ENCODE peak calls at places on chromosomes 4 and X, in four cellular contexts. One of them, this sample, is unnamed.

GRCh38 chrX:22059800-22060199 is 27.7 kb downstream of the PHEX start:
- DNase-seq in HepG2: no peak
- DNase-seq in GM12878: no peak
- DNase-seq in K562: no peak
- DNase-seq in this sample: no peak

GRCh38 chr4:187271848-187272247 is 548.2 kb upstream of the FAT1 start:
- DNase-seq in HepG2: no peak
- DNase-seq in GM12878: no peak
- DNase-seq in K562: no peak
- DNase-seq in this sample: no peak

GRCh38 chr4:89800012-89800516 is 36.9 kb downstream of the SNCA start:
- DNase-seq in HepG2: no peak
- DNase-seq in GM12878: no peak
- DNase-seq in K562: no peak
- DNase-seq in this sample: no peak

GRCh38 chr4:152516156-152516555 is 19.7 kb downstream of the FBXW7 start:
- DNase-seq in HepG2: no peak
- DNase-seq in GM12878: no peak
- DNase-seq in K562: peak
- DNase-seq in this sample: no peak

GRCh38 chr4:17597517-17597916 is 16.9 kb upstream of the MED28 start:
- DNase-seq in HepG2: no peak
- DNase-seq in GM12878: no peak
- DNase-seq in K562: peak
- DNase-seq in this sample: peak

GRCh38 chr4:72577211-72577610 is 8.2 kb upstream of the ADAMTS3 start:
- DNase-seq in HepG2: no peak
- DNase-seq in GM12878: no peak
- DNase-seq in K562: no peak
- DNase-seq in this sample: no peak

GRCh38 chrX:102129473-102129872 is 4.0 kb downstream of the TCEAL2 start:
- DNase-seq in HepG2: no peak
- DNase-seq in GM12878: no peak
- DNase-seq in K562: peak
- DNase-seq in this sample: peak

GRCh38 chr4:3458371-3458770 is 4.7 kb upstream of the DOK7 start:
- DNase-seq in HepG2: no peak
- DNase-seq in GM12878: no peak
- DNase-seq in K562: no peak
- DNase-seq in this sample: no peak

GRCh38 chr4:39514888-39515401 is 12.3 kb downstream of the UGDH start:
- DNase-seq in HepG2: peak
- DNase-seq in GM12878: no peak
- DNase-seq in K562: peak
- DNase-seq in this sample: no peak

DNA sequence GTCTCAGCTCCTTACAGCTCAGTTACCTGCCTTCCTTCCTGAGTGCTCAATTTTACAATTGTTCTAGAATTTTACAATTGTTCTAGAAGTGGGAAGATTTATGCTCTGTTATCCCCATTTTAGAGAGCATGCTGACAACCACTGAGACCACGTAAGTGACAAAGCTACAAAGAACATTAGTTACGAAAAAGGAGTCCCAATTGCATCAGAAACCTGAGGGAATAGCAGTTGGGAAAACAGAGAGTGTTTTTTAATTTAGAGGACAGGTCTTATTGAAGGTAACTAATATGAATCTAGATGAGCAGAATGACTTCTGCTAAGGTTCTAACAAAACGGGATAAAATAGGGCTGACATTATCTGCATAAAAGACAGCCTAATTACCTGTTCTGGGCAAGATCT is 103.3 kb downstream of the THOC2 start:
- DNase-seq in HepG2: no peak
- DNase-seq in GM12878: no peak
- DNase-seq in K562: no peak
- DNase-seq in this sample: no peak
- TF ChIP-seq NFIC in HepG2: no peak
- TF ChIP-seq NFIC in GM12878: no peak
- TF ChIP-seq NFIC in K562: no peak
- TF ChIP-seq NFIC in this sample: no peak

GRCh38 chr4:185600801-185601200 is 65.5 kb upstream of the PDLIM3 start:
- DNase-seq in HepG2: no peak
- DNase-seq in GM12878: no peak
- DNase-seq in K562: no peak
- DNase-seq in this sample: no peak
- TF ChIP-seq GABPA in HepG2: no peak
- TF ChIP-seq GABPA in GM12878: no peak
- TF ChIP-seq GABPA in K562: no peak
- TF ChIP-seq GABPA in this sample: no peak

GRCh38 chr4:138494931-138495330 is 252.8 kb upstream of the SLC7A11 start:
- DNase-seq in HepG2: peak
- DNase-seq in GM12878: peak
- DNase-seq in K562: peak
- DNase-seq in this sample: no peak
- TF ChIP-seq NFIC in HepG2: no peak
- TF ChIP-seq NFIC in GM12878: no peak
- TF ChIP-seq NFIC in K562: no peak
- TF ChIP-seq NFIC in this sample: no peak

DNA sequence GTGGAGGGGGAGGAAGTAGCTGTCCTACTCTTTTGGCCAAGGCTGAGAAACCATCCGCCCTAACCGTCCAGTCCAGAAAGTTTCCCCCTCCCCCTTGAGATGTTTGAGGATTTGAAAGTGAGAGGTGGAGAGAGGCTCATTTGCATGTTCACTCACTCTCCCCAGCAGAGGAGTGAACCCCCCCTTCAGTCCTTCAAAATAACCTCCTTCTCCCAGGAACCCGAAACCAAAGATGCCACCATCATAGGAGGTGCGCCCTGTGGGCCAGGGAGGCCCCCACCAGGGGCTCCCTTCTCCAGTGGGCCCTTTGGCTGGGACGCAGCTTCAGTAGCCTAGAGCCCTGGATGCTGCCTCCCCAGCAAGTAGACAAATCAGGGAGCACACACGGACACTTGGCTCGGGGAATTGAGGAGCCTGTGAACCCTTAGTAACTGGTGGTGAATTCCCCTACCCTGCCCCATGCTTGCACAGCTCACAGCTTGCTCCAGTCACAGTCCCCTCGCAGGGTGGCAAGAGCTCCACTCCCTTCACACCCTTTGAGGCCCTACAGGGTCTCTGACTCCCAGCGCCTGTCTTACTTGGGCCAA is 25.6 kb downstream of the ELF4 start:
- DNase-seq in HepG2: no peak
- DNase-seq in GM12878: peak
- DNase-seq in K562: peak
- DNase-seq in this sample: no peak
- TF ChIP-seq GABPA in HepG2: no peak
- TF ChIP-seq GABPA in GM12878: no peak
- TF ChIP-seq GABPA in K562: no peak
- TF ChIP-seq GABPA in this sample: no peak

This sample was measured in SK-N-SH.